ENCODE peak calls at places on chromosomes 1 and 21, in six cellular contexts. One of them, this sample, is unnamed.

GRCh38 chr21:41634858-41635257 is 126.9 kb upstream of the TMPRSS2 start:
- DNase-seq in NCI-H1105: no peak
- DNase-seq in cerebellar cortex: no peak
- DNase-seq in nucleus accumbens: no peak
- DNase-seq in retina: no peak
- DNase-seq in NB4: no peak
- DNase-seq in this sample: no peak

GRCh38 chr1:40034869-40035268 is 5.7 kb upstream of the CAP1 start:
- DNase-seq in cerebellar cortex: no peak
- DNase-seq in retina: no peak
- DNase-seq in NCI-H1105: no peak
- DNase-seq in NB4: peak; percentile 68
- DNase-seq in nucleus accumbens: no peak
- DNase-seq in this sample: no peak

GRCh38 chr1:180631197-180631765 is 541 bp upstream of the XPR1 start:
- DNase-seq in cerebellar cortex: no peak
- DNase-seq in nucleus accumbens: no peak
- DNase-seq in NB4: peak; percentile 73
- DNase-seq in retina: no peak
- DNase-seq in NCI-H1105: no peak
- DNase-seq in this sample: no peak

GRCh38 chr1:7478142-7478796 is 292.8 kb upstream of the VAMP3 start:
- DNase-seq in retina: peak; percentile 62
- DNase-seq in NCI-H1105: no peak
- DNase-seq in nucleus accumbens: no peak
- DNase-seq in NB4: no peak
- DNase-seq in cerebellar cortex: no peak
- DNase-seq in this sample: no peak

GRCh38 chr1:12678820-12679219 is 34.9 kb downstream of the AADACL4 start:
- DNase-seq in retina: no peak
- DNase-seq in NCI-H1105: no peak
- DNase-seq in nucleus accumbens: no peak
- DNase-seq in cerebellar cortex: no peak
- DNase-seq in NB4: no peak
- DNase-seq in this sample: no peak

GRCh38 chr1:241536383-241536782 is 4.2 kb downstream of the KMO start:
- DNase-seq in NCI-H1105: no peak
- DNase-seq in cerebellar cortex: no peak
- DNase-seq in retina: no peak
- DNase-seq in nucleus accumbens: no peak
- DNase-seq in NB4: no peak
- DNase-seq in this sample: no peak

GRCh38 chr1:91098299-91098901 is 76.6 kb upstream of the ZNF644 start:
- DNase-seq in retina: peak; percentile 54
- DNase-seq in nucleus accumbens: no peak
- DNase-seq in cerebellar cortex: no peak
- DNase-seq in NB4: no peak
- DNase-seq in NCI-H1105: no peak
- DNase-seq in this sample: no peak

GRCh38 chr1:12140016-12140415 is 26.8 kb upstream of the TNFRSF1B start:
- DNase-seq in retina: no peak
- DNase-seq in NCI-H1105: no peak
- DNase-seq in NB4: no peak
- DNase-seq in nucleus accumbens: no peak
- DNase-seq in cerebellar cortex: no peak
- DNase-seq in this sample: no peak